ENCODE peak calls at places on chromosomes 4 and X, in seven cellular contexts. H is activated T-cell treated with anti-CD3 and anti-CD28 coated beads, Interleukin-2, amount 50 U/mL, for 24 hours; N is H7; Y is kidney; Z is adrenal gland; J is stimulated activated CD4-positive, alpha-beta T cell treated with anti-CD3 and anti-CD28 coated beads, TNF-alpha, amount 100 ng/mL, for 4 hours; O is AG08395. P is an unnamed sample.

GRCh38 chrX:107935200-107935599 is 47.0 kb downstream of the TEX13B start:
- DNase-seq in N (no peak), H (no peak), Z (peak; percentile 31), O (peak; percentile 5), J (no peak), Y (no peak), P (peak; percentile 43)

GRCh38 chrX:21959362-21960051 is 19.0 kb downstream of the SMS start:
- DNase-seq in O (no peak), J (no peak), N (no peak), Z (no peak), H (no peak), Y (no peak), P (no peak)

GRCh38 chr4:174084981-174085380 is 198.5 kb downstream of the FBXO8 start:
- DNase-seq in O (no peak), Y (no peak), H (no peak), J (no peak), Z (no peak), N (no peak), P (no peak)

GRCh38 chr4:83599183-83599582 is 63.3 kb downstream of the GPAT3 start:
- DNase-seq in H (no peak), O (no peak), Z (no peak), J (no peak), N (no peak), Y (no peak), P (peak; percentile 14)

GRCh38 chr4:1994935-1995334 is 13.8 kb downstream of the NELFA start:
- DNase-seq in Y (no peak), Z (no peak), N (no peak), O (no peak), J (no peak), H (no peak), P (no peak)

GRCh38 chr4:57094482-57095223 is 15.5 kb downstream of the IGFBP7 start:
- DNase-seq in N (no peak), Z (no peak), J (no peak), O (peak; percentile 52), Y (no peak), H (no peak), P (peak; percentile 95)

GRCh38 chr4:84529169-84529751 is 30.2 kb upstream of the NKX6-1 start:
- DNase-seq in N (peak; percentile 19), J (no peak), Y (no peak), Z (no peak), H (no peak), O (peak; percentile 43), P (peak; percentile 53)

GRCh38 chrX:19046343-19047215 is 62.7 kb upstream of the PHKA2 start:
- DNase-seq in J (no peak), Z (no peak), N (no peak), Y (no peak), H (no peak), O (peak; percentile 25), P (peak; percentile 58)

GRCh38 chr4:73984736-73985527 is 3.1 kb downstream of the PPBP start:
- DNase-seq in N (peak; percentile 43), J (no peak), O (no peak), Z (no peak), H (no peak), Y (no peak), P (peak; percentile 46)

GRCh38 chr4:134045411-134045810 is 156.2 kb downstream of the PABPC4L start:
- DNase-seq in Z (no peak), H (no peak), Y (no peak), J (no peak), O (no peak), N (no peak), P (no peak)

GRCh38 chr4:158810487-158811215 is 41.8 kb downstream of the FNIP2 start:
- DNase-seq in Y (peak; percentile 80), J (no peak), O (peak; percentile 94), H (no peak), N (no peak), Z (peak; percentile 77), P (peak; percentile 99)

GRCh38 chr4:157550028-157550427 is 329.5 kb downstream of the GRIA2 start:
- DNase-seq in Z (no peak), J (no peak), N (no peak), Y (no peak), H (no peak), O (no peak), P (no peak)

GRCh38 chrX:21996872-21997271 is 35.3 kb upstream of the PHEX start:
- DNase-seq in N (no peak), Y (no peak), Z (peak; percentile 8), J (no peak), O (peak; percentile 11), H (no peak), P (peak; percentile 52)

GRCh38 chrX:150731795-150732194 is 38.6 kb downstream of the MTMR1 start:
- DNase-seq in N (no peak), Y (no peak), J (peak; percentile 1), O (peak; percentile 88), H (peak; percentile 40), Z (no peak), P (peak; percentile 97)

GRCh38 chr4:637536-637935 is 12.2 kb downstream of the PDE6B start:
- DNase-seq in Y (peak; percentile 80), N (peak; percentile 46), Z (no peak), H (no peak), O (no peak), J (no peak), P (no peak)